ENCODE peak calls at places on chromosomes 16 and 17, in four cellular contexts. X is sigmoid colon, W is ovary, G is GM12878. J is an unnamed sample.

GRCh38 chr17:65137076-65137935 is at the start of gene RGS9:
- DNase-seq in X (peak; percentile 93), W (peak; percentile 91), G (peak; percentile 38), J (peak; percentile 90)

GRCh38 chr17:17736205-17737183 is 55.2 kb downstream of the RAI1 start:
- DNase-seq in X (no peak), W (no peak), G (no peak), J (peak; percentile 39)

GRCh38 chr16:67419502-67419901 is 3.2 kb upstream of the ZDHHC1 start:
- DNase-seq in X (no peak), W (no peak), G (no peak), J (no peak)

GRCh38 chr16:63067141-63067540 is 1030.9 kb upstream of the CDH8 start:
- DNase-seq in X (no peak), W (no peak), G (no peak), J (no peak)

GRCh38 chr16:67805718-67806427 is 487 bp downstream of the RANBP10 start:
- DNase-seq in X (no peak), W (peak; percentile 39), G (no peak), J (no peak)

GRCh38 chr16:27347930-27348685 is 34.3 kb downstream of the IL4R start:
- DNase-seq in X (no peak), W (no peak), G (no peak), J (no peak)

GRCh38 chr16:69270831-69271230 is 40.3 kb upstream of the VPS4A start:
- DNase-seq in X (no peak), W (no peak), G (no peak), J (no peak)

GRCh38 chr17:57636985-57637667 is 108.0 kb downstream of the CCDC182 start:
- DNase-seq in X (no peak), W (no peak), G (no peak), J (no peak)

GRCh38 chr17:65022751-65023421 is 33.7 kb downstream of the GNA13 start:
- DNase-seq in X (no peak), W (no peak), G (peak; percentile 96), J (no peak)

GRCh38 chr16:29290631-29291247 is 115.8 kb downstream of the NPIPB11 start:
- DNase-seq in X (peak; percentile 98), W (peak; percentile 95), G (peak; percentile 44), J (peak; percentile 95)
- TF ChIP-seq EP300 in X (no peak), W (no peak), G (no peak), J (no peak)

DNA sequence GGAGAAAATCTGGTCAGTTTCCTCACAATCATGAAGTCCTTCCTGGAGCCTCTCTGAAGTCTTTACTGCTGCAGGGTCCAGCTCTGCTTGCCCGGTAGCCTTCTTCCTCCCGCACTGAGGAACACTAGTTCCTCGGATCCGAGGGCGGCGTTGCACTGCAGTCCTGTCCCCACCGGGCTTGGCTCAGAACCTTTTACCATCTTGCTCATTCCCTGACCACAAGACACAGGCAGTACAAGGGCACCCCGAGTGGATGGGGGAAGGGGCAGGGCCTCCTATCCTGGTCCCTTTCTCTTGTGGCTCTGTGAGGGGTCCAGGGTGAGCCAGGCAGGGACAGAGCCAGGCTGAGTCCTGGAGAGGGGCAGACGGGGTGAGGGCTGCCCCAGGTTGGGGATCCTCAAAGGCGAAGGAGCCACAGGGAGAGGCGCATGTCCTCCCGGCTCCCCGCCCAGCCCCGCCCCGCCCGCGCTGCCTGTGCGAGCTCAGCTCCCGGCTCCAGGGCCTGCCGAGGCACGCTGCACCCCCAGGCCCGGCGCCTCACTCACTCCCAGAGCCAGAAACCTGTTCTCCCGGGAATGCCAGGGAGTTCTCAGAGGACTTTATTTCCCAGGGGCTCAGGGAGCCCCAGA is 1.5 kb downstream of the FOXN1 start:
- DNase-seq in X (no peak), W (no peak), G (no peak), J (no peak)
- H3K27ac ChIP-seq in X (no peak overlapping the region), W (no peak overlapping the region), G (no peak overlapping the region), J (no peak overlapping the region)

DNA sequence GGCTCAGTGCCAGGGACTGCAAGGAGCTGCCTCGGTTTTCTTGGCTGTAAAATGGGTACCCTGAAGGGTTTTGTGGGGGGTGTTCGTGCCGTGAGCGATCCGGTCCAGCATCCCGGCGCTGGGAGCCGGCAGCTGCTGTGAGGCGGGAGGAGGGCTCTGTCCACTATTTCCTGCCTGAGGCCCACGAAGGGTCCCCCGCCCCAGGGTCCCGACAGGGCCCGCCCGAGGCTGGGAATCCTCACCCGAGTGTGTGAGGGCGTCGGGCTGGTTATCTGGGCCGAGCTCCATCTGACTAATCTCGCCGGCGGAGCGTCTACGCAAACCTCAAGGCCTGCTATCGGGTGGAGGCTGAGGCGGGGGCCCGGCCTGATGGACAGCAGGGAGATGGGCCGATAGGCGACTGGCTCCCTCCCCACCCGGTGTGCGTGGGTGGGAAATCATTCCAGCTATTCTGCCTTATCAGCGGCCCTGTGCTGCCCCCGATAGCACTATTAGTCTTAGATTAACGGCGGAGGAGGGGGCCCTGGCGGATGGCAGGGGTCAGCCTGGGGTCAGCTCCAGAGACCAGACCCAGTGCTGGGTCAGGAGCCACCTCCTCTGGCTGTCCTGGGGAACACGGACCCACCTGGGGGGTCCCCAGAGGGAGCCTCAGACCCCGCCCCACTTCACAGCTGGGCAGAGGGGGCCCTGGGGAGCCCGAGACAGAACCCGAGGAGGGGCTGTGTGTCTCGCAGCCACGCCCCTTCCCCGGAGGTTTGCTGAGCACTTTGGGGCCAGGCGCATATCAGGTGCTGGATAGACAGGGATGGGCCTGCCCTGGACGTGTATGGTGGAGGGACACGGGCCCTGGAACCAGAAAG is 44.7 kb downstream of the ZFPM1 start:
- DNase-seq in X (no peak), W (no peak), G (no peak), J (no peak)
- TF ChIP-seq EP300 in X (no peak), W (no peak), G (no peak), J (no peak)

DNA sequence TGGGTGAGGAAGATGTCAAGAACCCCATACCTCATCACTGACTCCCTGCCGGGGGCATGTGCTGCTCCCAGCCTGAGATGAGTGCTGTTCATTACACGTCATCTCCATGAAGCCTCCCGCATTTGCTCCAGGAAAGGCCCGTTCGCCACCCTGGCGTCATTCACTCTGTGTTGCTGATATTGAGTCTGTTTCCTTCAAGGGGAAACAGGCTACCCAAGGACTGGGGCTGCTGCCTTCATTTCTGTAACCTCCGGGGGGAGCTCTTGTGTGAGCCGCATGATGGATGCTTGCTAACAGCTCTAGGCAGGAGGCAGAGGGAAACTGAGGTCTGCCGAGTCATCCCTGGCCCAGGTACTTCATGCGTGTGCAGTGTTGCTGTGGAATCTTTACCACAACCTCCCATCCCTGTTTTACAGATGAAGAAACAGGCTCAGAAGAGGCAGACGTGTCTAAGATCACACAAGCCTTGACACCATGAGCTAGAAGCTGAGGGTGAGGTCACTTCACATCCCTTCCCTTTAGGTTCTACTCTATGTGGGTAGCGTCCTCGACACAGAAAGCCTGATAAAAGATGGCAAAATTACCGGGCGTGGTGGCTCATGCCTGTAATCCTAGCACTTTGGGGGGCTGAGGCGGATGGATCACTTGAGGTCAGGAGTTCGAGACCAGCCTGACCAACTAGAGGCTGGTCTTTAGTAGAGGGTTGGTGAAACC is 3.5 kb upstream of the ARMC5 start:
- DNase-seq in X (peak; percentile 63), W (no peak), G (no peak), J (no peak)
- H3K27ac ChIP-seq in X (no peak overlapping the region), W (no peak overlapping the region), G (no peak overlapping the region), J (no peak overlapping the region)

GRCh38 chr17:73228748-73229236 is 32.9 kb downstream of the CPSF4L start:
- DNase-seq in X (peak; percentile 83), W (no peak), G (no peak), J (peak; percentile 77)
- TF ChIP-seq EP300 in X (no peak), W (no peak), G (no peak), J (no peak)

GRCh38 chr16:8568231-8568617 is 22.1 kb downstream of the TMEM114 start:
- DNase-seq in X (no peak), W (no peak), G (no peak), J (no peak)

GRCh38 chr16:8572063-8572918 is 18.0 kb downstream of the TMEM114 start:
- DNase-seq in X (no peak), W (no peak), G (no peak), J (no peak)

GRCh38 chr16:8569650-8570338 is 20.5 kb downstream of the TMEM114 start:
- DNase-seq in X (no peak), W (no peak), G (no peak), J (no peak)

GRCh38 chr16:8572919-8573724 is 17.2 kb downstream of the TMEM114 start:
- DNase-seq in X (no peak), W (no peak), G (no peak), J (no peak)

GRCh38 chr16:8571061-8571596 is 19.2 kb downstream of the TMEM114 start:
- DNase-seq in X (no peak), W (no peak), G (no peak), J (no peak)
- H3K27ac ChIP-seq in X (no peak overlapping the region), W (no peak overlapping the region), G (no peak overlapping the region), J (no peak overlapping the region)

GRCh38 chr16:73886378-73886777 is 410.2 kb upstream of the PSMD7 start:
- DNase-seq in X (no peak), W (no peak), G (no peak), J (no peak)
- TF ChIP-seq EP300 in X (no peak), W (no peak), G (no peak), J (no peak)

GRCh38 chr17:40553694-40554534 is 11.4 kb downstream of the CCR7 start:
- DNase-seq in X (peak; percentile 89), W (peak; percentile 78), G (no peak), J (peak; percentile 25)

GRCh38 chr17:40552806-40553693 is 12.2 kb downstream of the CCR7 start:
- DNase-seq in X (peak; percentile 65), W (no peak), G (no peak), J (peak; percentile 20)

GRCh38 chr17:40556198-40556661 is 9.0 kb downstream of the CCR7 start:
- DNase-seq in X (no peak), W (no peak), G (no peak), J (peak; percentile 10)

GRCh38 chr17:40555296-40556190 is 9.7 kb downstream of the CCR7 start:
- DNase-seq in X (no peak), W (peak; percentile 40), G (no peak), J (peak; percentile 17)

DNA sequence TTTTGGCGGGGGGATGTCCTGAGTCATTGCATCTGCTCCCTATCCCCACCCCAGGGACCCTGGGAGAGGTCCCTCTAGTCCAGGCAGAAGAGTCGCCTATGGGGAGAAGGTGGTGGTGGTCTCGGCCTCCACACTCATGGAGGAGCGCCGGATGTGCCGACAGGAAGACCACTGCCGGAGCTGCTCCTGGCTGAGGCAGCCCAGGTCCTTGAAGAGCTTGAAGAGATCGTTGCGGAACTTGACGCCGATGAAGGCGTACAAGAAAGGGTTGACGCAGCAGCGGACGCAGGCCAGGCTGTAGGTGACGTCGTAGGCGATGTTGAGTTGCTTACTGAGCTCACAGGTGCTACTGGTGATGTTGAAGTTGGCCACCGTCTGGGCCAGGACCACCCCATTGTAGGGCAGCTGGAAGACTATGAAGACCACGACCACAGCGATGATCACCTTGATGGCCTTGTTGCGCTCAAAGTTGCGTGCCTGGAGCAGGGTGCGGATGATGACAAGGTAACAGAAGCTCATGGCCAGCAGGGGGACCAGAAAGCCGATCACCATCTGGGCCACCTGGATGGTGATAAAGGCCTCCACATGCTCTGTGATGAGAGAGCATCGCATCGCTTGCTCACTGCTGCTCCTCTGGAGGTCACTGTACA is 10.5 kb downstream of the CCR7 start:
- DNase-seq in X (no peak), W (peak; percentile 61), G (no peak), J (peak; percentile 21)
- H3K27ac ChIP-seq in X (peak overlapping the region; percentile 89), W (peak overlapping the region; percentile 82), G (no peak overlapping the region), J (peak overlapping the region; percentile 90)